ENCODE peak calls at places on chromosomes 3 and 15, in four cellular contexts. B is psoas muscle, I is suprapubic skin, N is cardiac muscle cell. R is an unnamed sample.

GRCh38 chr3:49813497-49814174 is at the start of gene UBA7:
- DNase-seq in B (peak; percentile 43), I (no peak), N (peak; percentile 86), R (no peak)

GRCh38 chr15:29692527-29692926 is 129.7 kb downstream of the TJP1 start:
- DNase-seq in B (no peak), I (no peak), N (no peak), R (no peak)

GRCh38 chr3:62214850-62215249 is 158.5 kb downstream of the FEZF2 start:
- DNase-seq in B (no peak), I (no peak), N (no peak), R (no peak)

GRCh38 chr3:137770066-137770805 is 6.1 kb downstream of the SOX14 start:
- DNase-seq in B (no peak), I (no peak), N (no peak), R (no peak)

GRCh38 chr3:37307321-37307720 is 132.9 kb upstream of the LRRFIP2 start:
- DNase-seq in B (no peak), I (no peak), N (no peak), R (no peak)

GRCh38 chr3:28317438-28318022 is 31.0 kb upstream of the ZCWPW2 start:
- DNase-seq in B (no peak), I (no peak), N (peak; percentile 62), R (no peak)

GRCh38 chr3:73766599-73767378 is 142.0 kb upstream of the PDZRN3 start:
- DNase-seq in B (no peak), I (no peak), N (peak; percentile 96), R (peak; percentile 41)

GRCh38 chr3:15271785-15272381 is 60.5 kb downstream of the SH3BP5 start:
- DNase-seq in B (no peak), I (peak; percentile 38), N (no peak), R (no peak)

GRCh38 chr3:100590114-100590839 is 19.1 kb upstream of the ADGRG7 start:
- DNase-seq in B (no peak), I (no peak), N (peak; percentile 84), R (peak; percentile 49)

GRCh38 chr3:66397745-66398144 is 103.1 kb downstream of the LRIG1 start:
- DNase-seq in B (peak; percentile 39), I (no peak), N (peak; percentile 51), R (no peak)

GRCh38 chr15:65824031-65824743 is 32.1 kb upstream of the DENND4A start:
- DNase-seq in B (peak; percentile 25), I (no peak), N (peak; percentile 82), R (no peak)

GRCh38 chr15:69060041-69060481 is 45.6 kb downstream of the NOX5 start:
- DNase-seq in B (peak; percentile 66), I (no peak), N (no peak), R (no peak)

GRCh38 chr3:94775746-94776145 is 712.9 kb downstream of the NSUN3 start:
- DNase-seq in B (no peak), I (no peak), N (no peak), R (no peak)

GRCh38 chr15:75024102-75024636 is 779 bp downstream of the PPCDC start:
- DNase-seq in B (no peak), I (no peak), N (peak; percentile 47), R (no peak)

GRCh38 chr3:143613226-143613625 is 235.0 kb downstream of the SLC9A9 start:
- DNase-seq in B (no peak), I (no peak), N (peak; percentile 34), R (no peak)

GRCh38 chr3:30894521-30895289 is at the start of gene GADL1:
- DNase-seq in B (peak; percentile 43), I (no peak), N (peak; percentile 21), R (no peak)

GRCh38 chr15:51649659-51650521 is 27.3 kb upstream of the DMXL2 start:
- DNase-seq in B (no peak), I (no peak), N (peak; percentile 88), R (no peak)

GRCh38 chr3:136595862-136596697 is 156.1 kb downstream of the STAG1 start:
- DNase-seq in B (no peak), I (no peak), N (peak; percentile 10), R (no peak)

DNA sequence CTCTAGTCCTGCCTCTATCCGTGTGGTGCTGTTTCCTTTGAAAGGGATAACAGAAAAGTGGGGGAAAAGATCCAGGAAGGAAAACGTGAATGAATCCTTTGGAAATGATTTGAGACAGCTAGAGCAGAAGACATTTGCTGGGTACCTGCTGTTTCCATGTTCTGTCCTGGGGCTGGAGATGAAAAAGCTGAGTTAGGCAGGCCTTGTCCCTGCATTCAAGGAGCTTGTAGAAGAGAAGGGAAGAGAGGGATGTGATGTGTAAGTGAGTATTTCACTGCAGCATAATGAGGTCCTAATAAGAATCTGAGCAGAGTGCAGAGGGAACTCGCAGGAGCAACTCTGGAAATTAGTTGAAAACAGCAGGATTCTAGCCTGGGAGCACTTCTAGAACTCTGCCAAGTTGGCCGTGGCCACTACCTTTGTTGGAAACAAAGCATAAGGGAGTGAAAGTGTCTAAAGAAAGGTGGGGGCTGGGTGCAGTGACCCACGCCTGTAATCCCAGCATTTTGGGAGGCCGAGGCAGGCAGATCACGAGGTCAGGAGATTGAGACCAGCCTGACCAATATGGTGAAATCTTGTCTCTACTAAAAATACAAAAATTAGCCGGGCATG is 13.8 kb upstream of the SEMA4B start:
- DNase-seq in B (no peak), I (no peak), N (no peak), R (no peak)
- H3K27ac ChIP-seq in B (peak overlapping the region; percentile 24), I (peak overlapping the region; percentile 64), N (peak overlapping the region; percentile 44), R (peak overlapping the region; percentile 97)

DNA sequence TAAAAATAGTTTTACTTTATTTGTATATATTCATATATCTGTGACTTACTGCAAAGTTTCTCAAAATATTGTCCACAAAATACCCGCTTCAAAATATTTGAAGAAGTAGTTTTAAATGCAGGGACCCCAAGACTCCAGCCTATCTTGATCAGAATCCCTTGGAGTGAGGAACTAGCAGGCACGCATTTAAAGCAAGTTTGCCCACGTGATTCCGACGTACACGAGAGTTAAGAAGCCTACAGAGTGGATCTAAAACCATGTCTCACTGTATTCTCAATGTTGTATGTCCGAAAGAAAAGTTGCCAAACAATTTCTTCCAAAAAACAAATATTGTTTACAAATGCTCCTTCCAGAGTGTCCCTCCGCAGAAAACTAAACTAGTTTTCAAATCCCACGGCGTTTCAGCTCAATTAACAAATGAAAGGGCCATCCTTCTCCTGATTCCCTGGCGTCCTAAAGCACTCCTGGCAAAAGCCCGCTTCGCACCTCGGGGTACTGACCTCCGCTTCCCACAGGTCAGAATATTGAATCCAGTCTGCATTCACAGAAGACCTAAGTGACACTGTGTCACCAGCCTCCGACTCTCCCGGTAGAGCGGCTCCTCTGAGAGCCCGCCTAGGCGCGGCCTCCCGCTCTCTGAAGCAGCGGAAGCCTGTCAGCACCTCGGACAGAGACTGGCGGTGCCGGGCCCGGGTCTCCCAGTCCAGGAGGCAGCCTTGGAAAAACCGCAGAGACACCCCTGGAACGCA is 1.5 kb downstream of the GABRB3 start:
- DNase-seq in B (peak; percentile 15), I (no peak), N (peak; percentile 2), R (no peak)
- H3K4me3 ChIP-seq in B (peak overlapping the region; percentile 52), I (peak overlapping the region; percentile 58), N (peak overlapping the region; percentile 40), R (peak overlapping the region; percentile 74)

GRCh38 chr3:147418352-147418751 is 9.2 kb downstream of the ZIC1 start:
- DNase-seq in B (no peak), I (no peak), N (no peak), R (no peak)
- H3K27me3 ChIP-seq in B (no peaks in the 10 kb centered on the region), I (peaks cover 100% of the 10 kb centered on the region), N (peaks cover 100% of the 10 kb centered on the region), R (peaks cover 2% of the 10 kb centered on the region)

DNA sequence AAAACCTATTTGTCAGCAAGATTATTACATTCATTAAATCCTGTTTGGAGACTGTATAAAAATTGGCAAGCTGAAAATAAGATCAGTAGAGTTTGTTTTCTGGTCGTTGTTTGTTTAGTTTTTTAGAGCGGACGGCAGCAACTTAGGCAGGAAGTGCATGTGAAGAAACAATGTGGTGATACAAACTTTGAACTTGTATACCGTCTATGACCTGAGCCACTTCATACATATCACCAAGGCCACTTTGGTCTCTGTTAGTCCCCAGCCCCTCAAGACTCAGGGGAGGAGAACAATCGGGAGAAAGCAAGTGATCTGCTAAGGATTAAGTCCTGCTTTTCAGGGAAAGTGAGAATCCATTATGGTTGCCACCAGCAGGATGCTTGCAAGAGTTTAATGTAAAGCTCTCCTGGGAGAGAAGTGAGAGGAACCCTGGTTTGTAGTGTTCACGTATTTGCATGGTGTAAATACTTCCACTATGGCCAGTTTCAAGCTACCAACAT is 31.1 kb downstream of the RASGRP1 start:
- DNase-seq in B (no peak), I (no peak), N (no peak), R (no peak)
- H3K27ac ChIP-seq in B (no peak overlapping the region), I (no peak overlapping the region), N (no peak overlapping the region), R (no peak overlapping the region)

GRCh38 chr3:11634081-11634635 is 9.6 kb downstream of the VGLL4 start:
- DNase-seq in B (no peak), I (no peak), N (no peak), R (no peak)
- H3K4me3 ChIP-seq in B (no peak overlapping the region), I (no peak overlapping the region), N (no peak overlapping the region), R (no peak overlapping the region)

GRCh38 chr15:92586383-92586910 is 69.1 kb downstream of the FAM174B start:
- DNase-seq in B (no peak), I (no peak), N (no peak), R (no peak)
- H3K27me3 ChIP-seq in B (no peaks in the 10 kb centered on the region), I (no peaks in the 10 kb centered on the region), N (no peaks in the 10 kb centered on the region), R (no peaks in the 10 kb centered on the region)

GRCh38 chr3:186971578-186971977 is 41.3 kb downstream of the ST6GAL1 start:
- DNase-seq in B (no peak), I (no peak), N (no peak), R (no peak)
- H3K27ac ChIP-seq in B (peak overlapping the region; percentile 63), I (peak overlapping the region; percentile 1), N (peak overlapping the region; percentile 14), R (peak overlapping the region; percentile 82)